ENCODE peak calls at places on chromosomes 12 and 14, in nine cellular contexts. One of them, this sample, is unnamed.

GRCh38 chr14:94161979-94162378 is 12.1 kb upstream of the PPP4R4 start:
- DNase-seq in fibroblast of mammary gland: no peak
- DNase-seq in suprapubic skin: no peak
- DNase-seq in bronchial epithelial cell: no peak
- DNase-seq in uterus: no peak
- DNase-seq in tibial artery: no peak
- DNase-seq in astrocyte of the spinal cord: peak
- DNase-seq in A549: no peak
- DNase-seq in A673: no peak
- DNase-seq in this sample: no peak

GRCh38 chr14:91416744-91417133 is 881 bp downstream of the CCDC88C start:
- DNase-seq in fibroblast of mammary gland: no peak
- DNase-seq in suprapubic skin: no peak
- DNase-seq in bronchial epithelial cell: no peak
- DNase-seq in uterus: no peak
- DNase-seq in tibial artery: no peak
- DNase-seq in astrocyte of the spinal cord: no peak
- DNase-seq in A549: no peak
- DNase-seq in A673: peak
- DNase-seq in this sample: no peak

GRCh38 chr14:63245893-63246292 is 41.6 kb downstream of the RHOJ start:
- DNase-seq in fibroblast of mammary gland: no peak
- DNase-seq in suprapubic skin: no peak
- DNase-seq in bronchial epithelial cell: no peak
- DNase-seq in uterus: peak
- DNase-seq in tibial artery: no peak
- DNase-seq in astrocyte of the spinal cord: no peak
- DNase-seq in A549: no peak
- DNase-seq in A673: no peak
- DNase-seq in this sample: no peak

GRCh38 chr12:131457331-131458047 is 253.4 kb upstream of the SFSWAP start:
- DNase-seq in fibroblast of mammary gland: no peak
- DNase-seq in suprapubic skin: no peak
- DNase-seq in bronchial epithelial cell: no peak
- DNase-seq in uterus: no peak
- DNase-seq in tibial artery: no peak
- DNase-seq in astrocyte of the spinal cord: no peak
- DNase-seq in A549: no peak
- DNase-seq in A673: no peak
- DNase-seq in this sample: no peak

GRCh38 chr12:131850856-131851559 is 22.8 kb downstream of the MMP17 start:
- DNase-seq in fibroblast of mammary gland: no peak
- DNase-seq in suprapubic skin: no peak
- DNase-seq in bronchial epithelial cell: no peak
- DNase-seq in uterus: no peak
- DNase-seq in tibial artery: no peak
- DNase-seq in astrocyte of the spinal cord: no peak
- DNase-seq in A549: peak
- DNase-seq in A673: no peak
- DNase-seq in this sample: no peak

GRCh38 chr12:16520328-16520727 is 85.6 kb downstream of the LMO3 start:
- DNase-seq in fibroblast of mammary gland: peak
- DNase-seq in suprapubic skin: no peak
- DNase-seq in bronchial epithelial cell: peak
- DNase-seq in uterus: no peak
- DNase-seq in tibial artery: no peak
- DNase-seq in astrocyte of the spinal cord: no peak
- DNase-seq in A549: no peak
- DNase-seq in A673: no peak
- DNase-seq in this sample: no peak

GRCh38 chr12:129550353-129550752 is 353.5 kb downstream of the TMEM132D start:
- DNase-seq in fibroblast of mammary gland: no peak
- DNase-seq in suprapubic skin: no peak
- DNase-seq in bronchial epithelial cell: no peak
- DNase-seq in uterus: no peak
- DNase-seq in tibial artery: no peak
- DNase-seq in astrocyte of the spinal cord: no peak
- DNase-seq in A549: no peak
- DNase-seq in A673: no peak
- DNase-seq in this sample: no peak

GRCh38 chr14:70254476-70254961 is 65.8 kb upstream of the SLC8A3 start:
- DNase-seq in fibroblast of mammary gland: peak
- DNase-seq in suprapubic skin: no peak
- DNase-seq in bronchial epithelial cell: peak
- DNase-seq in uterus: no peak
- DNase-seq in tibial artery: no peak
- DNase-seq in astrocyte of the spinal cord: peak
- DNase-seq in A549: no peak
- DNase-seq in A673: peak
- DNase-seq in this sample: no peak

GRCh38 chr12:52043386-52044212 is 7.6 kb upstream of the NR4A1 start:
- DNase-seq in fibroblast of mammary gland: peak
- DNase-seq in suprapubic skin: no peak
- DNase-seq in bronchial epithelial cell: no peak
- DNase-seq in uterus: peak
- DNase-seq in tibial artery: peak
- DNase-seq in astrocyte of the spinal cord: no peak
- DNase-seq in A549: no peak
- DNase-seq in A673: no peak
- DNase-seq in this sample: no peak

GRCh38 chr12:116533343-116534248 is 25.6 kb upstream of the MAP1LC3B2 start:
- DNase-seq in fibroblast of mammary gland: peak
- DNase-seq in suprapubic skin: no peak
- DNase-seq in bronchial epithelial cell: no peak
- DNase-seq in uterus: peak
- DNase-seq in tibial artery: peak
- DNase-seq in astrocyte of the spinal cord: peak
- DNase-seq in A549: peak
- DNase-seq in A673: peak
- DNase-seq in this sample: peak

GRCh38 chr14:67934087-67934486 is 114.5 kb downstream of the RAD51B start:
- DNase-seq in fibroblast of mammary gland: peak
- DNase-seq in suprapubic skin: no peak
- DNase-seq in bronchial epithelial cell: peak
- DNase-seq in uterus: peak
- DNase-seq in tibial artery: no peak
- DNase-seq in astrocyte of the spinal cord: peak
- DNase-seq in A549: peak
- DNase-seq in A673: peak
- DNase-seq in this sample: peak

GRCh38 chr12:98744692-98745091 is 99.6 kb downstream of the APAF1 start:
- DNase-seq in fibroblast of mammary gland: no peak
- DNase-seq in suprapubic skin: no peak
- DNase-seq in bronchial epithelial cell: no peak
- DNase-seq in uterus: no peak
- DNase-seq in tibial artery: no peak
- DNase-seq in astrocyte of the spinal cord: no peak
- DNase-seq in A549: no peak
- DNase-seq in A673: peak
- DNase-seq in this sample: no peak

GRCh38 chr14:103123634-103124500 is 606 bp downstream of the TNFAIP2 start:
- DNase-seq in fibroblast of mammary gland: peak
- DNase-seq in suprapubic skin: no peak
- DNase-seq in bronchial epithelial cell: no peak
- DNase-seq in uterus: peak
- DNase-seq in tibial artery: peak
- DNase-seq in astrocyte of the spinal cord: no peak
- DNase-seq in A549: no peak
- DNase-seq in A673: no peak
- DNase-seq in this sample: no peak

GRCh38 chr12:131365821-131366260 is 345.0 kb upstream of the SFSWAP start:
- DNase-seq in fibroblast of mammary gland: no peak
- DNase-seq in suprapubic skin: peak
- DNase-seq in bronchial epithelial cell: no peak
- DNase-seq in uterus: peak
- DNase-seq in tibial artery: no peak
- DNase-seq in astrocyte of the spinal cord: no peak
- DNase-seq in A549: no peak
- DNase-seq in A673: no peak
- DNase-seq in this sample: no peak

GRCh38 chr12:130104596-130105253 is 57.5 kb upstream of the FZD10 start:
- DNase-seq in fibroblast of mammary gland: no peak
- DNase-seq in suprapubic skin: no peak
- DNase-seq in bronchial epithelial cell: no peak
- DNase-seq in uterus: no peak
- DNase-seq in tibial artery: no peak
- DNase-seq in astrocyte of the spinal cord: no peak
- DNase-seq in A549: no peak
- DNase-seq in A673: no peak
- DNase-seq in this sample: no peak

GRCh38 chr14:71487941-71488340 is 444.3 kb upstream of the RGS6 start:
- DNase-seq in fibroblast of mammary gland: peak
- DNase-seq in suprapubic skin: no peak
- DNase-seq in bronchial epithelial cell: no peak
- DNase-seq in uterus: no peak
- DNase-seq in tibial artery: no peak
- DNase-seq in astrocyte of the spinal cord: no peak
- DNase-seq in A549: no peak
- DNase-seq in A673: no peak
- DNase-seq in this sample: no peak

GRCh38 chr12:31896514-31897039 is 62.6 kb upstream of the RESF1 start:
- DNase-seq in fibroblast of mammary gland: peak
- DNase-seq in suprapubic skin: no peak
- DNase-seq in bronchial epithelial cell: peak
- DNase-seq in uterus: peak
- DNase-seq in tibial artery: no peak
- DNase-seq in astrocyte of the spinal cord: peak
- DNase-seq in A549: no peak
- DNase-seq in A673: no peak
- DNase-seq in this sample: no peak

GRCh38 chr12:12582193-12582881 is 19.7 kb upstream of the DUSP16 start:
- DNase-seq in fibroblast of mammary gland: no peak
- DNase-seq in suprapubic skin: no peak
- DNase-seq in bronchial epithelial cell: no peak
- DNase-seq in uterus: no peak
- DNase-seq in tibial artery: no peak
- DNase-seq in astrocyte of the spinal cord: no peak
- DNase-seq in A549: no peak
- DNase-seq in A673: no peak
- DNase-seq in this sample: no peak

GRCh38 chr12:110501378-110501721 is 561 bp downstream of the VPS29 start:
- DNase-seq in fibroblast of mammary gland: peak
- DNase-seq in suprapubic skin: no peak
- DNase-seq in bronchial epithelial cell: peak
- DNase-seq in uterus: peak
- DNase-seq in tibial artery: peak
- DNase-seq in astrocyte of the spinal cord: peak
- DNase-seq in A549: peak
- DNase-seq in A673: peak
- DNase-seq in this sample: no peak

GRCh38 chr12:4151362-4152121 is 122.0 kb upstream of the CCND2 start:
- DNase-seq in fibroblast of mammary gland: no peak
- DNase-seq in suprapubic skin: no peak
- DNase-seq in bronchial epithelial cell: no peak
- DNase-seq in uterus: no peak
- DNase-seq in tibial artery: no peak
- DNase-seq in astrocyte of the spinal cord: no peak
- DNase-seq in A549: no peak
- DNase-seq in A673: no peak
- DNase-seq in this sample: no peak

GRCh38 chr12:4154672-4155225 is 118.8 kb upstream of the CCND2 start:
- DNase-seq in fibroblast of mammary gland: no peak
- DNase-seq in suprapubic skin: no peak
- DNase-seq in bronchial epithelial cell: no peak
- DNase-seq in uterus: no peak
- DNase-seq in tibial artery: no peak
- DNase-seq in astrocyte of the spinal cord: no peak
- DNase-seq in A549: no peak
- DNase-seq in A673: no peak
- DNase-seq in this sample: no peak

GRCh38 chr12:4156317-4156716 is 117.2 kb upstream of the CCND2 start:
- DNase-seq in fibroblast of mammary gland: no peak
- DNase-seq in suprapubic skin: no peak
- DNase-seq in bronchial epithelial cell: no peak
- DNase-seq in uterus: no peak
- DNase-seq in tibial artery: no peak
- DNase-seq in astrocyte of the spinal cord: no peak
- DNase-seq in A549: no peak
- DNase-seq in A673: no peak
- DNase-seq in this sample: no peak

GRCh38 chr12:4152145-4152795 is 121.3 kb upstream of the CCND2 start:
- DNase-seq in fibroblast of mammary gland: no peak
- DNase-seq in suprapubic skin: no peak
- DNase-seq in bronchial epithelial cell: no peak
- DNase-seq in uterus: no peak
- DNase-seq in tibial artery: no peak
- DNase-seq in astrocyte of the spinal cord: no peak
- DNase-seq in A549: no peak
- DNase-seq in A673: no peak
- DNase-seq in this sample: no peak

GRCh38 chr12:4153343-4153892 is 120.1 kb upstream of the CCND2 start:
- DNase-seq in fibroblast of mammary gland: no peak
- DNase-seq in suprapubic skin: no peak
- DNase-seq in bronchial epithelial cell: no peak
- DNase-seq in uterus: no peak
- DNase-seq in tibial artery: no peak
- DNase-seq in astrocyte of the spinal cord: no peak
- DNase-seq in A549: no peak
- DNase-seq in A673: no peak
- DNase-seq in this sample: no peak
- TF ChIP-seq CTCF in fibroblast of mammary gland: no peak
- TF ChIP-seq CTCF in suprapubic skin: no peak
- TF ChIP-seq CTCF in bronchial epithelial cell: no peak
- TF ChIP-seq CTCF in uterus: no peak
- TF ChIP-seq CTCF in tibial artery: no peak
- TF ChIP-seq CTCF in astrocyte of the spinal cord: no peak
- TF ChIP-seq CTCF in A549: no peak
- TF ChIP-seq CTCF in A673: no peak
- TF ChIP-seq CTCF in this sample: no peak

GRCh38 chr14:64952598-64953309 is 10.2 kb upstream of the GPX2 start:
- DNase-seq in fibroblast of mammary gland: no peak
- DNase-seq in suprapubic skin: peak
- DNase-seq in bronchial epithelial cell: no peak
- DNase-seq in uterus: no peak
- DNase-seq in tibial artery: no peak
- DNase-seq in astrocyte of the spinal cord: peak
- DNase-seq in A549: no peak
- DNase-seq in A673: peak
- DNase-seq in this sample: no peak
- TF ChIP-seq CTCF in fibroblast of mammary gland: no peak
- TF ChIP-seq CTCF in suprapubic skin: no peak
- TF ChIP-seq CTCF in bronchial epithelial cell: no peak
- TF ChIP-seq CTCF in uterus: no peak
- TF ChIP-seq CTCF in tibial artery: no peak
- TF ChIP-seq CTCF in astrocyte of the spinal cord: peak
- TF ChIP-seq CTCF in A549: no peak
- TF ChIP-seq CTCF in A673: no peak
- TF ChIP-seq CTCF in this sample: no peak

GRCh38 chr12:100138048-100138907 is 4.4 kb downstream of the BLTP3B start:
- DNase-seq in fibroblast of mammary gland: peak
- DNase-seq in suprapubic skin: no peak
- DNase-seq in bronchial epithelial cell: peak
- DNase-seq in uterus: no peak
- DNase-seq in tibial artery: no peak
- DNase-seq in astrocyte of the spinal cord: peak
- DNase-seq in A549: no peak
- DNase-seq in A673: peak
- DNase-seq in this sample: no peak
- TF ChIP-seq CTCF in fibroblast of mammary gland: peak
- TF ChIP-seq CTCF in suprapubic skin: no peak
- TF ChIP-seq CTCF in bronchial epithelial cell: peak
- TF ChIP-seq CTCF in uterus: peak
- TF ChIP-seq CTCF in tibial artery: no peak
- TF ChIP-seq CTCF in astrocyte of the spinal cord: peak
- TF ChIP-seq CTCF in A549: peak
- TF ChIP-seq CTCF in A673: peak
- TF ChIP-seq CTCF in this sample: peak

GRCh38 chr12:92221916-92222315 is 76.3 kb upstream of the BTG1 start:
- DNase-seq in fibroblast of mammary gland: no peak
- DNase-seq in suprapubic skin: no peak
- DNase-seq in bronchial epithelial cell: no peak
- DNase-seq in uterus: no peak
- DNase-seq in tibial artery: no peak
- DNase-seq in astrocyte of the spinal cord: no peak
- DNase-seq in A549: no peak
- DNase-seq in A673: no peak
- DNase-seq in this sample: no peak
- TF ChIP-seq CTCF in fibroblast of mammary gland: no peak
- TF ChIP-seq CTCF in suprapubic skin: no peak
- TF ChIP-seq CTCF in bronchial epithelial cell: no peak
- TF ChIP-seq CTCF in uterus: no peak
- TF ChIP-seq CTCF in tibial artery: no peak
- TF ChIP-seq CTCF in astrocyte of the spinal cord: no peak
- TF ChIP-seq CTCF in A549: no peak
- TF ChIP-seq CTCF in A673: no peak
- TF ChIP-seq CTCF in this sample: no peak

This sample was measured in D721Med.